ENCODE peak calls at places on chromosomes 16 and 17, in nine cellular contexts. H, S, C, X, G, W, A, N and T are unnamed samples.

GRCh38 chr16:13154799-13155198 is 253.4 kb downstream of the SHISA9 start:
- DNase-seq in H (no peak), S (no peak), C (no peak), X (no peak), G (no peak), W (no peak), A (no peak), N (no peak), T (no peak)

GRCh38 chr16:4111748-4112696 is 4.2 kb downstream of the ADCY9 start:
- DNase-seq in H (peak; percentile 25), S (no peak), C (no peak), X (no peak), G (no peak), W (no peak), A (no peak), N (no peak), T (peak; percentile 47)

GRCh38 chr16:73713301-73713700 is 583.3 kb upstream of the PSMD7 start:
- DNase-seq in H (no peak), S (no peak), C (no peak), X (no peak), G (no peak), W (no peak), A (no peak), N (no peak), T (no peak)

GRCh38 chr17:28657756-28658155 is 4.0 kb downstream of the SDF2 start:
- DNase-seq in H (peak; percentile 33), S (no peak), C (no peak), X (no peak), G (no peak), W (no peak), A (no peak), N (no peak), T (no peak)

GRCh38 chr16:14520753-14521152 is 109.3 kb downstream of the PARN start:
- DNase-seq in H (no peak), S (no peak), C (no peak), X (no peak), G (no peak), W (no peak), A (no peak), N (no peak), T (no peak)

GRCh38 chr17:73292031-73292531 is 19.7 kb downstream of the CDC42EP4 start:
- DNase-seq in H (peak; percentile 82), S (no peak), C (peak; percentile 65), X (peak; percentile 58), G (no peak), W (no peak), A (peak; percentile 70), N (no peak), T (peak; percentile 99)

GRCh38 chr17:72624652-72625051 is 467.8 kb downstream of the SLC39A11 start:
- DNase-seq in H (no peak), S (no peak), C (no peak), X (no peak), G (no peak), W (no peak), A (no peak), N (no peak), T (no peak)

GRCh38 chr16:57013902-57014301 is 24.5 kb downstream of the NLRC5 start:
- DNase-seq in H (no peak), S (no peak), C (no peak), X (no peak), G (no peak), W (no peak), A (no peak), N (no peak), T (no peak)

GRCh38 chr17:15380447-15380846 is 39.0 kb upstream of the TEKT3 start:
- DNase-seq in H (no peak), S (no peak), C (no peak), X (no peak), G (no peak), W (no peak), A (no peak), N (no peak), T (no peak)

GRCh38 chr17:15377200-15377599 is 35.8 kb upstream of the TEKT3 start:
- DNase-seq in H (peak; percentile 90), S (no peak), C (no peak), X (peak; percentile 2), G (no peak), W (no peak), A (no peak), N (peak; percentile 66), T (no peak)

GRCh38 chr17:15377608-15378007 is 36.2 kb upstream of the TEKT3 start:
- DNase-seq in H (peak; percentile 73), S (no peak), C (no peak), X (peak; percentile 32), G (no peak), W (no peak), A (no peak), N (peak; percentile 75), T (no peak)

GRCh38 chr17:15379659-15380058 is 38.3 kb upstream of the TEKT3 start:
- DNase-seq in H (no peak), S (no peak), C (no peak), X (no peak), G (no peak), W (no peak), A (no peak), N (no peak), T (no peak)

DNA sequence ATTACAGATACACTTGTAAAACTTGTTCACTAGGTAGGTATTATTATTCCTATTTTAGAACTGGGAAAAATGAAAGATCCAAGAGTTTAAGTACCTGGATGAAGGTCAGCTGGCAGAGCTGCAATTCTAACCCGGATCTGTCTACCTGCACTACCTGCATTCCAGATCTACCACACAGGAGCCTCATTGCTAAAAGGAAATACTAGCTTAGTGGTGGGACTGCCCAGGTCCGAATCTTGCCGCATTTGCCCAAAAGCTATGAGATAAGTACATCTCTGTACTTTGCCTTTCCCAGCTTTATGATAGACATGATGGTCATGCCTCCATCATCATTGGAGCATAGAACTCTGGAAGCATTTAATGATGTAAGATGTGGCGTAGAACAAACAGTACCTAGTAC is 36.8 kb upstream of the TEKT3 start:
- DNase-seq in H (no peak), S (no peak), C (no peak), X (no peak), G (no peak), W (no peak), A (no peak), N (no peak), T (no peak)
- TF ChIP-seq CTCF in H (no peak), S (no peak), C (no peak), X (no peak), G (no peak), W (no peak), A (no peak), N (no peak), T (no peak)

GRCh38 chr17:78173025-78173715 is 4.8 kb downstream of the SYNGR2 start:
- DNase-seq in H (no peak), S (no peak), C (peak; percentile 22), X (no peak), G (no peak), W (no peak), A (no peak), N (no peak), T (no peak)

GRCh38 chr17:78174870-78175642 is 6.7 kb downstream of the SYNGR2 start:
- DNase-seq in H (no peak), S (no peak), C (peak; percentile 56), X (no peak), G (peak; percentile 72), W (no peak), A (no peak), N (no peak), T (peak; percentile 60)

GRCh38 chr17:78175643-78175981 is 7.2 kb downstream of the SYNGR2 start:
- DNase-seq in H (no peak), S (no peak), C (no peak), X (no peak), G (no peak), W (no peak), A (no peak), N (no peak), T (no peak)

GRCh38 chr17:78172284-78173024 is 4.1 kb downstream of the SYNGR2 start:
- DNase-seq in H (no peak), S (no peak), C (peak; percentile 50), X (peak; percentile 64), G (peak; percentile 27), W (no peak), A (no peak), N (no peak), T (no peak)

GRCh38 chr17:78174332-78174869 is 6.0 kb downstream of the SYNGR2 start:
- DNase-seq in H (no peak), S (no peak), C (peak; percentile 89), X (peak; percentile 87), G (no peak), W (peak; percentile 84), A (peak; percentile 66), N (no peak), T (peak; percentile 95)
- TF ChIP-seq CTCF in H (no peak), S (no peak), C (peak; percentile 65), X (peak; percentile 30), G (no peak), W (peak; percentile 58), A (peak; percentile 64), N (no peak), T (peak; percentile 80)

GRCh38 chr17:807146-808002 is 25.2 kb downstream of the MRM3 start:
- DNase-seq in H (no peak), S (no peak), C (no peak), X (no peak), G (no peak), W (no peak), A (no peak), N (no peak), T (no peak)

GRCh38 chr17:802901-803881 is 21.0 kb downstream of the MRM3 start:
- DNase-seq in H (no peak), S (no peak), C (no peak), X (no peak), G (no peak), W (no peak), A (no peak), N (no peak), T (no peak)

GRCh38 chr17:808003-808294 is 25.8 kb downstream of the MRM3 start:
- DNase-seq in H (no peak), S (no peak), C (no peak), X (no peak), G (no peak), W (no peak), A (no peak), N (no peak), T (no peak)

GRCh38 chr17:804541-805435 is 22.6 kb downstream of the MRM3 start:
- DNase-seq in H (no peak), S (no peak), C (no peak), X (no peak), G (no peak), W (no peak), A (no peak), N (no peak), T (no peak)

DNA sequence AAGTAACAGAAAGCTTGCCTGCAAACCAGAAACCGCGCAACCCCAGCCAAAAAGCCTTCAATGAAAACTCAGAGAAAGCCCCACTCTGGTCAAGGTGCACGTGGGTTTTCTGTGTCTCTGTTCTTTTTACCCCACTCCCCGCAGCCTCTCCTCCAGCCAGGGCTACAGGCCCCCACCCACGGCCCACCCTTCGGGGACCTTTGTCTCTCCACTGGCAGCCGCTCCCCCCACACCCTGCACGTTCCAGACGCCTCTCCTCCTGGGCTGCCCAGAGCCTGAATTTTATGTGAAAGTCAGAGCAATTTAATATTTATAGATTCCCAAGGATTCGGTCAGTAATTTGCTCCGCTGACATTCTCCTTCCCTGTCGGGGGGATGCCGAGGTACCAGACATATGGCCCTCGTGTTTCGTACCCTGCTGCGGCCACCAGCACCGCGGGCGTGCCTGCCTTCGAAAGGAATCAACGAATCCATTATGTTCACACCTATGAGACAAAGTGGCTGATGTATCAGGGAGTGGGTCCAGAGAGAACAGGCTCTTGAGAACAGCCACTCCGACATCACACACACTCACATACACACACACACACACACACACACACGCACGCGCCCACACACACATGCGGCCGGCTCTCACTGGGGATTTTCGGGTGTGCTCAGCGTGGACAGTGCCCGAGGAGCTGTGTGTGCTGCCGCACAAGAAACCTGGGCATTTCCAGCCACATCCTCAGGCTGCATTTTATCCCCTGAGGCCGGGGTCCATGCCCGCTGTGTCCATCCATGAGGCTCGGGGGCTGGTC is 24.4 kb downstream of the MRM3 start:
- DNase-seq in H (no peak), S (no peak), C (no peak), X (no peak), G (no peak), W (no peak), A (no peak), N (no peak), T (no peak)
- TF ChIP-seq CTCF in H (no peak), S (no peak), C (no peak), X (no peak), G (no peak), W (no peak), A (no peak), N (no peak), T (no peak)

GRCh38 chr17:75518983-75519540 is 2.7 kb downstream of the TSEN54 start:
- DNase-seq in H (no peak), S (no peak), C (no peak), X (no peak), G (peak; percentile 60), W (no peak), A (no peak), N (no peak), T (no peak)
- TF ChIP-seq CTCF in H (no peak), S (no peak), C (no peak), X (no peak), G (no peak), W (no peak), A (no peak), N (no peak), T (no peak)